ENCODE peak calls at places on chromosome 9, in four cellular contexts. Z, N, D and Q are unnamed samples.

GRCh38 chr9:35856882-35857281 is 13.3 kb downstream of the OR13J1 start:
- DNase-seq in Z (peak), D (no peak), N (no peak), Q (no peak)

GRCh38 chr9:124251605-124252366 is 6.0 kb upstream of the NEK6 start:
- DNase-seq in N (no peak), Z (no peak), D (no peak), Q (no peak)

GRCh38 chr9:119736478-119737454 is 367.5 kb upstream of the BRINP1 start:
- DNase-seq in N (no peak), Z (no peak), D (peak), Q (no peak)

GRCh38 chr9:7313389-7313788 is 486.2 kb downstream of the DMAC1 start:
- DNase-seq in D (no peak), N (no peak), Z (no peak), Q (no peak)

GRCh38 chr9:129105857-129106694 is 4.5 kb downstream of the CRAT start:
- DNase-seq in N (no peak), D (no peak), Z (no peak), Q (no peak)

GRCh38 chr9:99019523-99020331 is 76.0 kb downstream of the COL15A1 start:
- DNase-seq in D (no peak), Z (no peak), N (no peak), Q (no peak)

GRCh38 chr9:69121155-69122085 is 52.7 kb upstream of the TJP2 start:
- DNase-seq in N (peak), Z (peak), D (peak), Q (peak)

GRCh38 chr9:120383999-120384924 is 195.7 kb downstream of the CDK5RAP2 start:
- DNase-seq in N (no peak), Z (peak), D (peak), Q (peak)

GRCh38 chr9:118896356-118897000 is 472.8 kb downstream of the BRINP1 start:
- DNase-seq in D (peak), Z (no peak), N (no peak), Q (no peak)

GRCh38 chr9:8888592-8888991 is 1089.0 kb upstream of the DMAC1 start:
- DNase-seq in D (no peak), N (no peak), Z (no peak), Q (no peak)

GRCh38 chr9:129624168-129624759 is 1.7 kb upstream of the NTMT1 start:
- DNase-seq in D (peak), Z (no peak), N (peak), Q (peak)

GRCh38 chr9:128554155-128554862 is 1.9 kb downstream of the SPTAN1 start:
- DNase-seq in N (peak), Z (peak), D (no peak), Q (peak)

GRCh38 chr9:20225841-20226240 is 396.5 kb downstream of the MLLT3 start:
- DNase-seq in D (no peak), N (no peak), Z (no peak), Q (no peak)

GRCh38 chr9:5052858-5053257 is 67.8 kb downstream of the JAK2 start:
- DNase-seq in D (no peak), N (no peak), Z (no peak), Q (no peak)

GRCh38 chr9:97557606-97558095 is 56.2 kb downstream of the TMOD1 start:
- DNase-seq in D (peak), Z (peak), N (no peak), Q (no peak)

GRCh38 chr9:124852829-124853531 is at the start of gene WDR38:
- DNase-seq in Z (peak), D (peak), N (peak), Q (peak)

GRCh38 chr9:100602302-100602930 is 24.5 kb downstream of the CAVIN4 start:
- DNase-seq in D (peak), N (peak), Z (peak), Q (peak)

GRCh38 chr9:13580760-13581159 is 301.3 kb upstream of the MPDZ start:
- DNase-seq in D (no peak), N (no peak), Z (no peak), Q (no peak)

GRCh38 chr9:136572003-136572595 is 26.3 kb upstream of the NOTCH1 start:
- DNase-seq in Z (no peak), N (peak), D (no peak), Q (peak)

GRCh38 chr9:106878943-106879916 is 16.3 kb downstream of the ZNF462 start:
- DNase-seq in Z (peak), N (peak), D (peak), Q (peak)

GRCh38 chr9:132498811-132499210 is 83.6 kb upstream of the BARHL1 start:
- DNase-seq in Z (no peak), N (no peak), D (no peak), Q (no peak)

GRCh38 chr9:128712451-128713410 is 10.4 kb downstream of the PKN3 start:
- DNase-seq in N (no peak), D (no peak), Z (no peak), Q (no peak)

GRCh38 chr9:33742051-33742450 is 53.3 kb upstream of the PRSS3 start:
- DNase-seq in Z (no peak), D (no peak), N (no peak), Q (no peak)

GRCh38 chr9:126400571-126400970 is 73.9 kb downstream of the MVB12B start:
- DNase-seq in N (no peak), D (no peak), Z (no peak), Q (no peak)

GRCh38 chr9:108704156-108704852 is 151.5 kb downstream of the ACTL7B start:
- DNase-seq in N (no peak), D (no peak), Z (no peak), Q (no peak)

GRCh38 chr9:124453586-124454191 is 3.4 kb downstream of the ADGRD2 start:
- DNase-seq in N (no peak), D (no peak), Z (no peak), Q (no peak)